ENCODE peak calls at places on chromosomes 12 and 14, in eight cellular contexts. C, X, U, H, L, R, W and Q are unnamed samples.

GRCh38 chr12:98424726-98425401 is 90.5 kb upstream of the TMPO start:
- DNase-seq in C (peak), X (peak), U (peak), H (peak), L (peak), R (peak), W (peak), Q (peak)

GRCh38 chr14:49134940-49135339 is 451.2 kb downstream of the RPS29 start:
- DNase-seq in C (no peak), X (no peak), U (no peak), H (no peak), L (no peak), R (no peak), W (no peak), Q (no peak)

GRCh38 chr12:128747441-128747840 is 76.3 kb downstream of the SLC15A4 start:
- DNase-seq in C (no peak), X (no peak), U (no peak), H (no peak), L (no peak), R (no peak), W (no peak), Q (no peak)

GRCh38 chr12:118334939-118335567 is 37.7 kb downstream of the TAOK3 start:
- DNase-seq in C (no peak), X (no peak), U (no peak), H (no peak), L (no peak), R (no peak), W (peak), Q (no peak)

GRCh38 chr12:98838282-98838681 is 193.2 kb downstream of the APAF1 start:
- DNase-seq in C (no peak), X (no peak), U (peak), H (no peak), L (no peak), R (no peak), W (no peak), Q (no peak)

GRCh38 chr12:86216591-86216990 is 39.6 kb downstream of the MGAT4C start:
- DNase-seq in C (no peak), X (no peak), U (no peak), H (no peak), L (no peak), R (no peak), W (no peak), Q (no peak)

GRCh38 chr14:50335989-50336391 is 23.9 kb downstream of the DMAC2L start:
- DNase-seq in C (peak), X (peak), U (peak), H (no peak), L (no peak), R (peak), W (no peak), Q (peak)

GRCh38 chr12:13367973-13368372 is 171.4 kb downstream of the EMP1 start:
- DNase-seq in C (no peak), X (no peak), U (no peak), H (no peak), L (no peak), R (no peak), W (no peak), Q (no peak)

GRCh38 chr14:99296517-99296916 is 24.5 kb upstream of the BCL11B start:
- DNase-seq in C (no peak), X (no peak), U (no peak), H (no peak), L (no peak), R (no peak), W (no peak), Q (no peak)

GRCh38 chr12:53031616-53032015 is 18.2 kb upstream of the TNS2 start:
- DNase-seq in C (no peak), X (no peak), U (no peak), H (no peak), L (no peak), R (no peak), W (no peak), Q (no peak)
- TF ChIP-seq CTCF in C (no peak), X (no peak), U (no peak), H (peak), L (no peak), R (no peak), W (no peak), Q (no peak)

GRCh38 chr12:111033281-111034147 is 113.1 kb upstream of the MYL2 start:
- DNase-seq in C (no peak), X (no peak), U (no peak), H (no peak), L (peak), R (peak), W (no peak), Q (no peak)
- TF ChIP-seq CTCF in C (no peak), X (peak), U (no peak), H (peak), L (no peak), R (peak), W (no peak), Q (peak)

DNA sequence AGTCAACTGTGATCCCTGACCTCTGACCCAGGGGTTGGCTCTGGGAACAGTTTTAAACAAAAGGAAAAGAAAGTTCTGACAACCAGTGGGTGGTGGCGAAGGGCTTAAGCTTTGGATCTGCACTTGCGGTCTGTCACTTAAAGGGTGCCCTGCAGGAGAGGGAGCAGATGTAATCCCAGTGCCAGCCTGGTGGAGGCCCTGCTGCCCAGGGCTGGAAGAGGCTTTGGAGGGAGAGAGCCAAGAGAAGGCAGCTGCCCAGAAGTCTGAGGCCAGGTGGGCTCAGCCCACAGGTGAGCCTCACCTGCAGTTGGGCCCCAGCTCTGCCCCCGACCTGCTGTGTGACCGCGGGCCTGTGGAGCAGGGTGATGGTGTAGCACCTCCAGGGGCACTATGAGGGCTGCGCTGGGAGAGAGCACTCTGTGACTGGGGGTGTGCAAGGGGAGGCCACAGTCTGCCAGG is 19.1 kb downstream of the SH2B3 start:
- DNase-seq in C (no peak), X (no peak), U (no peak), H (no peak), L (no peak), R (no peak), W (no peak), Q (no peak)
- TF ChIP-seq CTCF in C (no peak), X (no peak), U (no peak), H (peak), L (no peak), R (no peak), W (no peak), Q (no peak)

DNA sequence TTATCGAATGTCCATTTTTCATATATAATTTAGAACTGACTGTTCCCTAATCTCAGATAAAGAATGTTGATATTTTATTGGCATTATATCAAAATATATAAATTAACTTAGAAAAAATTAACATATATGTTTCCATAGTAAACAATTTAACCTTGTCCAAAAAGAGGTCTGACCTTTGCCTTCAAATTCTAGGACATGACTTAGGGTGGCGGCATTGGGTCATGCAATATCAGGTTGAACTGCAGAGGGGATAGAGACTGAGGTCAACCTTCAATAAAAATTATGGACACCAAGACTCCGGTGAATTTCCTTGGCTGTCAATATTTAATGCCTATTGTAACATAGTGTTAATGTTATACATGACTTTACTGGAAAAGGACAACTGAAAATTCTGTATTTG is 199.8 kb downstream of the RPL10L start:
- DNase-seq in C (no peak), X (no peak), U (no peak), H (no peak), L (no peak), R (no peak), W (no peak), Q (no peak)
- TF ChIP-seq CTCF in C (no peak), X (no peak), U (no peak), H (no peak), L (no peak), R (no peak), W (no peak), Q (no peak)

DNA sequence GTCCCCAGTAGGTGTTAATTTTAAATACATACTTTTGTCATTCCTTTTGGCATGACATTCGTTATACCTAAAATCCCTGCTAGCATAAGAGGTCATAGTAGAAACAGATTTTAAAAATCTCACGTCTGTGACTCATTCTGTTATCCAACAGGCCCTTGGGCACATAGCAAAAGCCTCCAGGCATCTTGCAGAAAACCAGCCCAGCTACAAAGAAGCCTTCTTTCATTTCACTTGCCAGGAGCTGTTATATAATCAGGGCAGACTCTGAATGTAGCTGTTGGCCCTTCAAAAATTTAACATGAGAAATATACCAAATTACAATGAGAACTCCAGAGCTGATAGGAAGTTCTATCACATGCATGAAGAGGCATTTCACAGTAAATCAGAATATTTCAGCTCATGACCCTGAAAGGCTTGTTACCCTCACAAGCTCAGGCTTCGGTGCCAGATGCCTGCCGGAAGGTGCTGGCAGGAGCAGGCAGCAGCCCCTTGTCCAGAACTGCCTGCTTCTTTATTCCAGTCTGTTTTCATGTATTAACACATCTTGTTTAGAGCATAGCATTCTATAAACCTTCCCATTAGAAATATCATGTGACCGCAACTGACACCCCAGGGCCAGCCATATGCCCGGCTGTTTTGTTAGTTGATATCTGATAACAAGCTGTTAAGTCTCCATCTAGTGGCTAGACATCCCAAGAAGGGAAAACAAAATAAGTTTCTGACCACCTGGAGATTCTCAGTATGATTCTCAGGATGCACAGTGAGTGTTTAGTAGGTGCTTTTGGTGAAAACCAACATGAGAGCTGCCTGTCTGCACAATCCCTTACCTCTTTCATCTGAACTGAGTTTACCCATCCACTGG is 17.8 kb downstream of the E2F7 start:
- DNase-seq in C (no peak), X (no peak), U (no peak), H (peak), L (no peak), R (no peak), W (no peak), Q (no peak)
- TF ChIP-seq CTCF in C (no peak), X (no peak), U (peak), H (peak), L (no peak), R (no peak), W (no peak), Q (no peak)

DNA sequence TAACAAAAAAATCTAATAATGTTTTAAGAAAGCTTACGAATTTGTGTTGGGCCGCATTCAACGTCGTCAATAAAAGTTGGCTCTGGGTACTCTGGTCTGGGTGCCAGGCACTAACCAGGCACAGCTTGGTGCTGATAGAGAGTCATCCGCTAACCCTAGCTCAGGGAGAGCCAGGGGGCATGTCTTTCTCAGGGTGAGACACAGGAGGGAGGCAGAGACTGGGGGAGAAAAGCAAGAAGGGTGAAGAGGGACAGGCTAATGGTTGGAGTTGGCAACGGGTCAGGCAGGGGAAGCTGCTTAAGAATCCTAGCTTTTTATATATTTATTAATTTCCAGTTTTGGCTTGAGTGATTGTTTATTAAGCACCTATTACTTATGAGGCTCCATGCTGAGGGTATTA is 105.0 kb downstream of the CMKLR1 start:
- DNase-seq in C (peak), X (no peak), U (no peak), H (no peak), L (no peak), R (no peak), W (peak), Q (peak)
- TF ChIP-seq CTCF in C (peak), X (no peak), U (no peak), H (no peak), L (no peak), R (peak), W (peak), Q (no peak)

GRCh38 chr12:24113701-24114100 is 164.2 kb upstream of the SOX5 start:
- DNase-seq in C (no peak), X (no peak), U (no peak), H (no peak), L (no peak), R (no peak), W (no peak), Q (no peak)

GRCh38 chr12:24111591-24111990 is 162.1 kb upstream of the SOX5 start:
- DNase-seq in C (no peak), X (peak), U (no peak), H (no peak), L (no peak), R (no peak), W (no peak), Q (no peak)

GRCh38 chr12:24111101-24111500 is 161.6 kb upstream of the SOX5 start:
- DNase-seq in C (no peak), X (peak), U (peak), H (no peak), L (no peak), R (no peak), W (no peak), Q (no peak)

DNA sequence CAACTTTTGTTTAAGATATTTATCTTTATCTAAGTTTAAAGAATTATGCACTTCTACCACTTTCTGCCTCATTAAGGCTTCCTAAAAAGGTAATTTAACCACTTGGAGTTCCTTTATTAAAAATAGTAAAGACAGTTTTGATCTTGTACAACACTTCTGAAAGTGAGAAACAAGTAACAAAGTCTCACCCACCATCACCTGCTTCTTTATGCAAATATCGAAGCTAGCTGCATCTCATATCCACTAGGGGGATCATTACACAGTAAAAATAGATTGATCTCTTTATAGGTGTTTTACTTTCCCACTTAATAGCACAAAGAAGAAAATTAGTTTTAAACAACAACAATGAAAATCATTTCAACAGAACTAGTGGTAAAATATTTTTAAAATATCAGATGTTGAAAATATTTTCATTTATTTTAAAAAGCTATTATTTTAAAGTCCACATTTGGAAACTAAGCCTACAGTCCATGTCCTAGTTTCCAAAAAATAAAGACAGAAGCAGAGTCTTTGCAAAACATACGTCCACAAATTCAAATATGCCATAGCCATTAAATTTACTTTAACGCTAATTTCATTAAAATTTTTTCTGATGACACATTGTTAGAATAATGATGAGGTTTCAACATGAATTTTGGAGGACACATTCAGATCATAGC is 160.0 kb upstream of the SOX5 start:
- DNase-seq in C (no peak), X (peak), U (no peak), H (no peak), L (peak), R (no peak), W (no peak), Q (peak)
- TF ChIP-seq CTCF in C (peak), X (peak), U (peak), H (peak), L (peak), R (peak), W (peak), Q (peak)

DNA sequence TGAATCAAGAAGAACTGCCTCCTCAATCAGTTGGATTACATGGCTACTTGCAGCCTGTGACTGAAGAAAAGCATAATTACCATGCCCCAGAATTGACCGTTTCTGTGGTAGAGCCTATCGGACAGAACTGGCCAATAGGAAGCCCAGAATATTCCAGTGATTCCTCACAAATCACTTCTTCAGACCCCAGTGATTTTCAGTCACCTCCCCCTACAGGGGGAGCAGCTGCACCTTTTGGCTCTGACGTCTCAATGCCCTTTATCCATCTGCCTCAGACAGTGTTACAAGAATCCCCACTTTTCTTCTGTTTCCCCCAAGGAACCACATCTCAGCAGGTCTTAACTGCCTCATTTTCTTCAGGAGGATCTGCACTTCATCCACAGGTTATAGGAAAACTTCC is 80.8 kb downstream of the RAD52 start:
- DNase-seq in C (no peak), X (no peak), U (no peak), H (no peak), L (no peak), R (no peak), W (no peak), Q (no peak)
- TF ChIP-seq CTCF in C (no peak), X (peak), U (peak), H (no peak), L (no peak), R (no peak), W (no peak), Q (no peak)